ENCODE peak calls at places on chromosome 10, in six cellular contexts. G is fibroblast of lung, B is endothelial cell, K is choroid plexus epithelial cell, O is GM06990, H is heart left ventricle. N is an unnamed sample.

GRCh38 chr10:110822065-110822707 is 49.5 kb upstream of the PDCD4 start:
- DNase-seq in G (no peak), B (no peak), K (no peak), O (no peak), H (no peak), N (no peak)

GRCh38 chr10:27143686-27144085 is 10.5 kb downstream of the YME1L1 start:
- DNase-seq in G (no peak), B (no peak), K (no peak), O (no peak), H (no peak), N (no peak)

GRCh38 chr10:32893431-32893830 is 64.6 kb downstream of the ITGB1 start:
- DNase-seq in G (no peak), B (no peak), K (no peak), O (no peak), H (no peak), N (no peak)

GRCh38 chr10:88081457-88082054 is 218.1 kb downstream of the PTEN start:
- DNase-seq in G (no peak), B (no peak), K (no peak), O (no peak), H (no peak), N (no peak)

GRCh38 chr10:99917963-99918825 is 91.6 kb downstream of the DNMBP start:
- DNase-seq in G (peak), B (peak), K (peak), O (no peak), H (peak), N (no peak)

GRCh38 chr10:107631876-107632275 is 467.4 kb upstream of the SORCS1 start:
- DNase-seq in G (no peak), B (no peak), K (no peak), O (no peak), H (no peak), N (no peak)

GRCh38 chr10:101001225-101002035 is 1.8 kb downstream of the LZTS2 start:
- DNase-seq in G (peak), B (no peak), K (peak), O (no peak), H (peak), N (no peak)

GRCh38 chr10:60521974-60522405 is 132.3 kb upstream of the ANK3 start:
- DNase-seq in G (peak), B (peak), K (peak), O (no peak), H (no peak), N (no peak)

GRCh38 chr10:26725837-26726727 is 28.6 kb downstream of the PDSS1 start:
- DNase-seq in G (peak), B (peak), K (peak), O (no peak), H (peak), N (no peak)

GRCh38 chr10:6721964-6722615 is 142.0 kb upstream of the PRKCQ start:
- DNase-seq in G (peak), B (no peak), K (peak), O (no peak), H (no peak), N (no peak)

GRCh38 chr10:43912469-43912868 is 263.8 kb upstream of the ZNF32 start:
- DNase-seq in G (no peak), B (no peak), K (no peak), O (no peak), H (no peak), N (no peak)

GRCh38 chr10:116477989-116478615 is 50.5 kb downstream of the PNLIPRP3 start:
- DNase-seq in G (no peak), B (no peak), K (no peak), O (no peak), H (no peak), N (no peak)

GRCh38 chr10:71294091-71294561 is 24.9 kb upstream of the SLC29A3 start:
- DNase-seq in G (no peak), B (no peak), K (no peak), O (no peak), H (no peak), N (no peak)

GRCh38 chr10:120828940-120829339 is 22.2 kb upstream of the WDR11 start:
- DNase-seq in G (no peak), B (no peak), K (no peak), O (no peak), H (no peak), N (no peak)

GRCh38 chr10:83078160-83078559 is 1061.1 kb upstream of the GHITM start:
- DNase-seq in G (peak), B (no peak), K (no peak), O (no peak), H (no peak), N (no peak)

GRCh38 chr10:31867646-31868045 is 61.0 kb downstream of the ARHGAP12 start:
- DNase-seq in G (peak), B (no peak), K (peak), O (no peak), H (no peak), N (no peak)

GRCh38 chr10:3852147-3852904 is 67.3 kb upstream of the KLF6 start:
- DNase-seq in G (peak), B (no peak), K (peak), O (peak), H (peak), N (peak)

GRCh38 chr10:95445223-95445836 is 115.8 kb downstream of the SORBS1 start:
- DNase-seq in G (peak), B (no peak), K (peak), O (no peak), H (peak), N (no peak)

GRCh38 chr10:88228130-88228529 is 355.0 kb downstream of the RNLS start:
- DNase-seq in G (no peak), B (no peak), K (peak), O (no peak), H (no peak), N (no peak)

GRCh38 chr10:60390224-60390626 is 550 bp upstream of the ANK3 start:
- DNase-seq in G (peak), B (no peak), K (peak), O (no peak), H (no peak), N (no peak)

GRCh38 chr10:63058236-63058635 is 74.9 kb upstream of the NRBF2 start:
- DNase-seq in G (no peak), B (no peak), K (no peak), O (no peak), H (no peak), N (no peak)

GRCh38 chr10:92011560-92012214 is 88.1 kb downstream of the BTAF1 start:
- DNase-seq in G (peak), B (no peak), K (peak), O (no peak), H (no peak), N (no peak)

GRCh38 chr10:120702032-120702431 is 149.1 kb upstream of the WDR11 start:
- DNase-seq in G (no peak), B (no peak), K (no peak), O (no peak), H (no peak), N (no peak)

GRCh38 chr10:109393425-109393824 is 529.9 kb downstream of the XPNPEP1 start:
- DNase-seq in G (no peak), B (no peak), K (no peak), O (no peak), H (no peak), N (no peak)

GRCh38 chr10:101012525-101013364 is 13.1 kb downstream of the LZTS2 start:
- DNase-seq in G (peak), B (peak), K (peak), O (no peak), H (peak), N (no peak)

GRCh38 chr10:5461201-5461585 is 38.2 kb downstream of the CALML5 start:
- DNase-seq in G (no peak), B (no peak), K (no peak), O (no peak), H (no peak), N (no peak)

GRCh38 chr10:26960308-26960707 is 99.5 kb upstream of the ABI1 start:
- DNase-seq in G (peak), B (no peak), K (no peak), O (no peak), H (no peak), N (no peak)

GRCh38 chr10:129552119-129552518 is 85.1 kb downstream of the MGMT start:
- DNase-seq in G (no peak), B (no peak), K (no peak), O (peak), H (no peak), N (no peak)

GRCh38 chr10:86730227-86730626 is 26.2 kb upstream of the BMPR1A start:
- DNase-seq in G (no peak), B (no peak), K (peak), O (no peak), H (peak), N (no peak)

GRCh38 chr10:17023386-17024298 is 106.0 kb downstream of the CUBN start:
- DNase-seq in G (peak), B (peak), K (peak), O (peak), H (peak), N (peak)

GRCh38 chr10:72328829-72329204 is 25.9 kb downstream of the DNAJB12 start:
- DNase-seq in G (no peak), B (no peak), K (no peak), O (no peak), H (no peak), N (no peak)

GRCh38 chr10:110461530-110461929 is 36.2 kb upstream of the DUSP5 start:
- DNase-seq in G (no peak), B (no peak), K (no peak), O (no peak), H (no peak), N (no peak)

GRCh38 chr10:43453266-43453831 is 16.4 kb downstream of the ZNF487 start:
- DNase-seq in G (no peak), B (no peak), K (no peak), O (peak), H (no peak), N (no peak)

GRCh38 chr10:89651916-89652573 is 7.0 kb upstream of the PANK1 start:
- DNase-seq in G (no peak), B (no peak), K (no peak), O (peak), H (no peak), N (no peak)

GRCh38 chr10:73810735-73811465 is 498 bp downstream of the NDST2 start:
- DNase-seq in G (peak), B (peak), K (peak), O (peak), H (peak), N (no peak)

DNA sequence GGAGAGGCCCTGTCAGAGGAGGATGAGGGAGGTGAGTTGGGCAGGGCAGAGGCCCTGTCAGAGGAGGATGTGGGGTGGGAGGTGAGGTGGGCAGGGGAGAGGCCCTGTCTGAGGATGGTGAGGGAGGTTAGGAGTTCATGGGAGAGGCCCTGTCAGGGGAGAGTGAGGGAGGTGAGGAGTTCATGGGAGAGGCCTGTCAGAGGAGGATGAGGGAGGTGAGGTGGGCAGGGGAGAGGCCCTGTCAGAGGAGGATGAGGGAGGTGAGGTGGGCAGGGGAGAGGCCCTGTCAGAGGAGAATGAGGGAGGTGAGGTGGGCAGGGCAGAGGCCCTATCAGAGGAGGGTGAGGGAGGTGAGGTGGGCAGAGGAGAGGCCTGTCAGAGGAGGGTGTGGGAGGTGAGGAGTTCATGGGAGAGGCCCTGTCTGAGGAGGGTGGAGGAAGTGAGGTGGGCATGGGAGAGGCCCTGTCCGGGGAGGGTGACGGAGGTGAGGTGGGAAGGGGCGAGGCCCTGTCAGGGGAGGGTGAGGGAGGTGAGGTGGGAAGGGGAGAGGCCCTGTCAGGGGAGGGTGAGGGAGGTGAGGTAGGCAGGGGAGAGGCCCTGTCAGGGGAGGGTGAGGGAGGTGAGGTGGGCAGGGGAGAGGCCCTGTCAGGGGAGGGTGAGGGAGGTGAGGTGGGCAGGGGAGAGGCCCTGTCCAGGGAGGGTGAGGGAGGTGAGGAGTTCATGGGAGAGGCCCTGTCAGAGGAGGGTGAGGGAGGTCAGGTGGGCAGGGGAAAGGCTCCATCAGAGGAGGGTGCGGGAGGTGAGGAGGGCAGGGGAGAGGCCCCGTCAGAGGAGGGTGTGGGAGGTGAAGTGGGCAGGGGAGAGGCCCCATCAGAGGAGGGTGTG is 73.7 kb downstream of the INPP5A start:
- DNase-seq in G (no peak), B (no peak), K (no peak), O (no peak), H (no peak), N (no peak)
- TF ChIP-seq CTCF in G (no peak), B (no peak), K (no peak), O (no peak), H (no peak), N (no peak)

GRCh38 chr10:93072713-93073538 is 767 bp upstream of the CYP26A1 start:
- DNase-seq in G (no peak), B (no peak), K (no peak), O (no peak), H (no peak), N (no peak)

GRCh38 chr10:93075369-93076221 is 1.9 kb downstream of the CYP26A1 start:
- DNase-seq in G (no peak), B (no peak), K (no peak), O (no peak), H (no peak), N (no peak)

GRCh38 chr10:93073539-93074136 is at the start of gene CYP26A1:
- DNase-seq in G (no peak), B (no peak), K (no peak), O (no peak), H (no peak), N (no peak)

GRCh38 chr10:93074597-93075368 is 1.1 kb downstream of the CYP26A1 start:
- DNase-seq in G (no peak), B (no peak), K (no peak), O (no peak), H (no peak), N (no peak)

GRCh38 chr10:93074137-93074596 is 474 bp downstream of the CYP26A1 start:
- DNase-seq in G (no peak), B (peak), K (no peak), O (no peak), H (no peak), N (no peak)
- TF ChIP-seq CTCF in G (no peak), B (no peak), K (peak), O (peak), H (no peak), N (no peak)

DNA sequence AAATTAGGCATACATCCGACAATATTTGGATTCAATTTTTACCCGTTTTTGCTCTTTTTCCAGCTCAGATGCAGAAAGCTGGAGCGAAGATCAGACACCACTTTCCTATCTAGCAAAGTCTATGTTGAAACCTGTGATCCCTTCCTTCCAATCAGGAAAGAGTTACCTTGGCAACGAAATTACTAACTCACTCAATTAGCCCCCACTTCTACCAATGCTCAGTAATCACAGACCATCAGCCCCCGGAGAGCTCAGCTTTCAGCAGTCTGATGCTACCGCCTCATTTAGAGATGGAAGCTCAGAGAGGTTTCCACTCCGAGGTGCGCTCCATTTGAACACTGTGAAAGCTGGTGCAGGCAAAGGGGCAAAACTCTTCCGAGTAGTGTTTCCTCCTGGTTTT is 6.7 kb downstream of the FRAT1 start:
- DNase-seq in G (no peak), B (no peak), K (no peak), O (no peak), H (no peak), N (no peak)
- TF ChIP-seq CTCF in G (no peak), B (no peak), K (no peak), O (no peak), H (no peak), N (no peak)

DNA sequence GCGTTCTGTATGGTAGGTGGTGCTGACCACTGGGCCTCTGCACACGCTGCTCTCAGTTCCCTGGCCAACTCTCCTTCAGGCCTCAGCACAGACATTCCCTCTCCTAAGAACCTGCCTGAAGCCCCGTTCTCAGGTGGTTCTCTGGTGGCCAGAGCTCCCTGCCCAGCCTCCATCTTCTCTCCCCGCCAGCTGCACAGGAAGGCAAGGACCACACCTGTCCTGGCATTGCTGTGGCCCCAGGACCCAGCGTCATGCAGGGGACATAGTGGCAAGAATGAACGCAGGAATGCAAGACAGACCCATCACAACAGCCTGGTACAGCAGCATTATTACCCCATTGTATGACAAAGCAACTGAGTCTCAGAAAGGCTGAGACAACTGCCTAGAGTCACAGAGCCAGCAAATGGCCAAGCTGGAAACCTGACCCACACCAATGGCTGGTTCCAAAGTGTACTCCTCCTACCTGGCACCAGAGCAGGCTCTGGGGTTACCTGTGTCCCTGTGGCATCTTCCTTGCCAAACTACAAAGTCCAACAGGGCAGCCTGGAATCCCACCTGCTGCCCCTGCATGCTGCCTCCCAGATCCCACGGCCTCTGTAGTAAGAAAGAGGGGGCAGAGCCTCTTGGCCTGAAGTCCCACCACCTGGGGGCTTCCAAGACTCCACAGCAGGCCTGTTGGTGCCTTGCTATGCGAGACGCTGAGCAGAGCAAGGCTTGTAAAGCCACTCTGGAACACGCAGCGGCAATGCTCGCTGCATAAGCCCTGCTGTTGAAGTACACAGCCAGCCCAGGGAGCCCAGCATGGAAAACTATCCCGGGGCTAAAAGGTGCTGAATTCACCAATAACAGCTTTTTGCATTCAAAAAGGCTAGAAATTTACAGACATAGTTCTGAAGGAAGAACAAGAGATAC is 73.3 kb downstream of the CHST15 start:
- DNase-seq in G (no peak), B (no peak), K (no peak), O (no peak), H (no peak), N (no peak)
- TF ChIP-seq CTCF in G (no peak), B (no peak), K (no peak), O (no peak), H (no peak), N (no peak)

DNA sequence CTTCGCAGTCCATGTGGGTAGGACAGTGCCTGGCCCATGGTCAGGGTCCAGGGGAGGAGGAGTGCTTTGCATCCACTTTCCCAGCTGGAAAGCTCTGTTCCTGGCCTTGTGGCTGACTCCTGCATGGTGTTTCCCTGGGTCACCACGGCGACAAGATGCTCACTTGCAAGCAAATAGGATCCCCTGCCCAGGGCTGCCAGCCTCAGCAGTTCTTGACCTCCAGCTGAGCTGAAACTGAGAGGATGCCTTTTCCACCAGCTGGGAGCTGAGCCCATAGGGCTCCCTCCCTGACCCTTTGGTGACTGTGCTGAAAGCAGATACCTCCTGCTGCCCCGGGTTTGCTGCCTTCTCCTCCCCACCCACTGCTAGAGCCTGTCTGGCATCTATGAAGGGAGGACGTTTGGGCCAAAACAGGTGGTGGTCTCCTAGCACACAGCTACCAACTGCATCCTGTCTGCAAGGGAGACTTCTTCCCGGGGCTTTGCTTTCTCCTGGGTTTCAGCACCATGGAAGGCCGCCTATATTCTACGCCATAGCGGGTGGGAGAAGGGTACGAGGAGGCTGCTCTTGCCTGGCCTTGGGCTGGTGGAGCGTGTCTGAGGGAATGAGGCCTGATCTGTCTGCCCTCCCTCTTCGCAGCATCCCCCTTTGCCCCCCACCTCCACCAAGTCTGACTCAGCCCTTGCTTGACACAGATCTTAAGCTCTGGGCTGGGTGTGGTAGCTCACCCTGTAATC is 34.4 kb downstream of the UBTD1 start:
- DNase-seq in G (peak), B (peak), K (peak), O (no peak), H (no peak), N (no peak)
- TF ChIP-seq CTCF in G (no peak), B (no peak), K (no peak), O (no peak), H (no peak), N (no peak)

N was measured in GM12864.